ENCODE peak calls at places on chromosomes 13 and 19, in four cellular contexts. One of them, this sample, is unnamed.

GRCh38 chr19:10701955-10702307 is 692 bp downstream of the QTRT1 start:
- DNase-seq in psoas muscle: no peak
- DNase-seq in stimulated activated CD8-positive, alpha-beta memory T cell treated with anti-CD3 and anti-CD28 coated beads, Interleukin-2, amount 100 ng/mL, for 1 hour: no peak
- DNase-seq in NCI-H748 treated with DMSO at 0.1 percent for 48 hours: no peak
- DNase-seq in this sample: no peak

GRCh38 chr19:45676851-45677263 is 8.8 kb downstream of the GIPR start:
- DNase-seq in NCI-H748 treated with DMSO at 0.1 percent for 48 hours: no peak
- DNase-seq in psoas muscle: no peak
- DNase-seq in stimulated activated CD8-positive, alpha-beta memory T cell treated with anti-CD3 and anti-CD28 coated beads, Interleukin-2, amount 100 ng/mL, for 1 hour: no peak
- DNase-seq in this sample: no peak

GRCh38 chr13:102400619-102401125 is 1.2 kb downstream of the FGF14 start:
- DNase-seq in NCI-H748 treated with DMSO at 0.1 percent for 48 hours: peak
- DNase-seq in psoas muscle: peak
- DNase-seq in stimulated activated CD8-positive, alpha-beta memory T cell treated with anti-CD3 and anti-CD28 coated beads, Interleukin-2, amount 100 ng/mL, for 1 hour: no peak
- DNase-seq in this sample: no peak

GRCh38 chr13:40504641-40505040 is 161.8 kb downstream of the FOXO1 start:
- DNase-seq in stimulated activated CD8-positive, alpha-beta memory T cell treated with anti-CD3 and anti-CD28 coated beads, Interleukin-2, amount 100 ng/mL, for 1 hour: no peak
- DNase-seq in NCI-H748 treated with DMSO at 0.1 percent for 48 hours: no peak
- DNase-seq in psoas muscle: no peak
- DNase-seq in this sample: no peak

GRCh38 chr19:46755077-46755852 is 9.0 kb upstream of the STRN4 start:
- DNase-seq in psoas muscle: no peak
- DNase-seq in stimulated activated CD8-positive, alpha-beta memory T cell treated with anti-CD3 and anti-CD28 coated beads, Interleukin-2, amount 100 ng/mL, for 1 hour: no peak
- DNase-seq in NCI-H748 treated with DMSO at 0.1 percent for 48 hours: no peak
- DNase-seq in this sample: no peak

GRCh38 chr19:45468159-45468651 is 409 bp downstream of the FOSB start:
- DNase-seq in NCI-H748 treated with DMSO at 0.1 percent for 48 hours: no peak
- DNase-seq in psoas muscle: peak
- DNase-seq in stimulated activated CD8-positive, alpha-beta memory T cell treated with anti-CD3 and anti-CD28 coated beads, Interleukin-2, amount 100 ng/mL, for 1 hour: no peak
- DNase-seq in this sample: no peak

GRCh38 chr19:29247912-29248311 is 35.0 kb upstream of the UQCRFS1 start:
- DNase-seq in psoas muscle: no peak
- DNase-seq in stimulated activated CD8-positive, alpha-beta memory T cell treated with anti-CD3 and anti-CD28 coated beads, Interleukin-2, amount 100 ng/mL, for 1 hour: no peak
- DNase-seq in NCI-H748 treated with DMSO at 0.1 percent for 48 hours: no peak
- DNase-seq in this sample: no peak

GRCh38 chr13:114208134-114208533 is 26.6 kb upstream of the CDC16 start:
- DNase-seq in NCI-H748 treated with DMSO at 0.1 percent for 48 hours: no peak
- DNase-seq in stimulated activated CD8-positive, alpha-beta memory T cell treated with anti-CD3 and anti-CD28 coated beads, Interleukin-2, amount 100 ng/mL, for 1 hour: no peak
- DNase-seq in psoas muscle: no peak
- DNase-seq in this sample: no peak

GRCh38 chr19:17757125-17757524 is 5.8 kb downstream of the FCHO1 start:
- DNase-seq in NCI-H748 treated with DMSO at 0.1 percent for 48 hours: no peak
- DNase-seq in psoas muscle: no peak
- DNase-seq in stimulated activated CD8-positive, alpha-beta memory T cell treated with anti-CD3 and anti-CD28 coated beads, Interleukin-2, amount 100 ng/mL, for 1 hour: no peak
- DNase-seq in this sample: no peak

GRCh38 chr13:55266644-55267043 is 1874.1 kb upstream of the PRR20A start:
- DNase-seq in psoas muscle: no peak
- DNase-seq in NCI-H748 treated with DMSO at 0.1 percent for 48 hours: no peak
- DNase-seq in stimulated activated CD8-positive, alpha-beta memory T cell treated with anti-CD3 and anti-CD28 coated beads, Interleukin-2, amount 100 ng/mL, for 1 hour: no peak
- DNase-seq in this sample: no peak

GRCh38 chr19:35265126-35265995 is 3.4 kb upstream of the USF2 start:
- DNase-seq in NCI-H748 treated with DMSO at 0.1 percent for 48 hours: no peak
- DNase-seq in stimulated activated CD8-positive, alpha-beta memory T cell treated with anti-CD3 and anti-CD28 coated beads, Interleukin-2, amount 100 ng/mL, for 1 hour: no peak
- DNase-seq in psoas muscle: no peak
- DNase-seq in this sample: peak

GRCh38 chr13:32309812-32310706 is 5.1 kb downstream of the ZAR1L start:
- DNase-seq in NCI-H748 treated with DMSO at 0.1 percent for 48 hours: peak
- DNase-seq in psoas muscle: no peak
- DNase-seq in stimulated activated CD8-positive, alpha-beta memory T cell treated with anti-CD3 and anti-CD28 coated beads, Interleukin-2, amount 100 ng/mL, for 1 hour: no peak
- DNase-seq in this sample: no peak

GRCh38 chr19:58305932-58306323 is 751 bp downstream of the ERVK3-1 start:
- DNase-seq in stimulated activated CD8-positive, alpha-beta memory T cell treated with anti-CD3 and anti-CD28 coated beads, Interleukin-2, amount 100 ng/mL, for 1 hour: no peak
- DNase-seq in psoas muscle: no peak
- DNase-seq in NCI-H748 treated with DMSO at 0.1 percent for 48 hours: no peak
- DNase-seq in this sample: no peak

GRCh38 chr19:42185281-42185680 is 32.2 kb downstream of the DEDD2 start:
- DNase-seq in psoas muscle: no peak
- DNase-seq in NCI-H748 treated with DMSO at 0.1 percent for 48 hours: no peak
- DNase-seq in stimulated activated CD8-positive, alpha-beta memory T cell treated with anti-CD3 and anti-CD28 coated beads, Interleukin-2, amount 100 ng/mL, for 1 hour: no peak
- DNase-seq in this sample: no peak

GRCh38 chr19:10135551-10136334 is 16.0 kb upstream of the EIF3G start:
- DNase-seq in stimulated activated CD8-positive, alpha-beta memory T cell treated with anti-CD3 and anti-CD28 coated beads, Interleukin-2, amount 100 ng/mL, for 1 hour: no peak
- DNase-seq in psoas muscle: no peak
- DNase-seq in NCI-H748 treated with DMSO at 0.1 percent for 48 hours: no peak
- DNase-seq in this sample: no peak

GRCh38 chr13:73520566-73521290 is 461.9 kb downstream of the KLF5 start:
- DNase-seq in psoas muscle: no peak
- DNase-seq in stimulated activated CD8-positive, alpha-beta memory T cell treated with anti-CD3 and anti-CD28 coated beads, Interleukin-2, amount 100 ng/mL, for 1 hour: no peak
- DNase-seq in NCI-H748 treated with DMSO at 0.1 percent for 48 hours: no peak
- DNase-seq in this sample: no peak

GRCh38 chr13:44744880-44745633 is 168.9 kb upstream of the TSC22D1 start:
- DNase-seq in psoas muscle: no peak
- DNase-seq in stimulated activated CD8-positive, alpha-beta memory T cell treated with anti-CD3 and anti-CD28 coated beads, Interleukin-2, amount 100 ng/mL, for 1 hour: no peak
- DNase-seq in NCI-H748 treated with DMSO at 0.1 percent for 48 hours: no peak
- DNase-seq in this sample: no peak

GRCh38 chr13:31638577-31638976 is 100.7 kb upstream of the RXFP2 start:
- DNase-seq in stimulated activated CD8-positive, alpha-beta memory T cell treated with anti-CD3 and anti-CD28 coated beads, Interleukin-2, amount 100 ng/mL, for 1 hour: no peak
- DNase-seq in psoas muscle: no peak
- DNase-seq in NCI-H748 treated with DMSO at 0.1 percent for 48 hours: no peak
- DNase-seq in this sample: no peak

GRCh38 chr19:14107581-14108461 is 9.7 kb downstream of the PRKACA start:
- DNase-seq in NCI-H748 treated with DMSO at 0.1 percent for 48 hours: no peak
- DNase-seq in stimulated activated CD8-positive, alpha-beta memory T cell treated with anti-CD3 and anti-CD28 coated beads, Interleukin-2, amount 100 ng/mL, for 1 hour: no peak
- DNase-seq in psoas muscle: peak
- DNase-seq in this sample: no peak

GRCh38 chr13:40764587-40765403 is 6.2 kb downstream of the MRPS31 start:
- DNase-seq in stimulated activated CD8-positive, alpha-beta memory T cell treated with anti-CD3 and anti-CD28 coated beads, Interleukin-2, amount 100 ng/mL, for 1 hour: no peak
- DNase-seq in NCI-H748 treated with DMSO at 0.1 percent for 48 hours: no peak
- DNase-seq in psoas muscle: no peak
- DNase-seq in this sample: no peak

GRCh38 chr19:27679399-27679798 is 1533.6 kb downstream of the UQCRFS1 start:
- DNase-seq in stimulated activated CD8-positive, alpha-beta memory T cell treated with anti-CD3 and anti-CD28 coated beads, Interleukin-2, amount 100 ng/mL, for 1 hour: no peak
- DNase-seq in psoas muscle: no peak
- DNase-seq in NCI-H748 treated with DMSO at 0.1 percent for 48 hours: no peak
- DNase-seq in this sample: no peak

GRCh38 chr19:35913589-35913988 is 5.5 kb upstream of the TYROBP start:
- DNase-seq in stimulated activated CD8-positive, alpha-beta memory T cell treated with anti-CD3 and anti-CD28 coated beads, Interleukin-2, amount 100 ng/mL, for 1 hour: no peak
- DNase-seq in psoas muscle: no peak
- DNase-seq in NCI-H748 treated with DMSO at 0.1 percent for 48 hours: no peak
- DNase-seq in this sample: no peak

GRCh38 chr19:2047449-2048103 is 3.5 kb downstream of the MKNK2 start:
- DNase-seq in psoas muscle: peak
- DNase-seq in stimulated activated CD8-positive, alpha-beta memory T cell treated with anti-CD3 and anti-CD28 coated beads, Interleukin-2, amount 100 ng/mL, for 1 hour: no peak
- DNase-seq in NCI-H748 treated with DMSO at 0.1 percent for 48 hours: no peak
- DNase-seq in this sample: peak

GRCh38 chr13:113854238-113855011 is 9.5 kb downstream of the GAS6 start:
- DNase-seq in psoas muscle: no peak
- DNase-seq in NCI-H748 treated with DMSO at 0.1 percent for 48 hours: no peak
- DNase-seq in stimulated activated CD8-positive, alpha-beta memory T cell treated with anti-CD3 and anti-CD28 coated beads, Interleukin-2, amount 100 ng/mL, for 1 hour: no peak
- DNase-seq in this sample: peak

GRCh38 chr19:12778020-12778904 is 2.9 kb upstream of the HOOK2 start:
- DNase-seq in psoas muscle: peak
- DNase-seq in NCI-H748 treated with DMSO at 0.1 percent for 48 hours: no peak
- DNase-seq in stimulated activated CD8-positive, alpha-beta memory T cell treated with anti-CD3 and anti-CD28 coated beads, Interleukin-2, amount 100 ng/mL, for 1 hour: no peak
- DNase-seq in this sample: peak

GRCh38 chr13:46629811-46630413 is 76.9 kb downstream of the LRCH1 start:
- DNase-seq in stimulated activated CD8-positive, alpha-beta memory T cell treated with anti-CD3 and anti-CD28 coated beads, Interleukin-2, amount 100 ng/mL, for 1 hour: no peak
- DNase-seq in psoas muscle: no peak
- DNase-seq in NCI-H748 treated with DMSO at 0.1 percent for 48 hours: no peak
- DNase-seq in this sample: no peak

GRCh38 chr13:84917252-84917878 is 881.9 kb downstream of the SLITRK6 start:
- DNase-seq in NCI-H748 treated with DMSO at 0.1 percent for 48 hours: peak
- DNase-seq in stimulated activated CD8-positive, alpha-beta memory T cell treated with anti-CD3 and anti-CD28 coated beads, Interleukin-2, amount 100 ng/mL, for 1 hour: no peak
- DNase-seq in psoas muscle: no peak
- DNase-seq in this sample: no peak

GRCh38 chr13:111469916-111470506 is 149.6 kb downstream of the TEX29 start:
- DNase-seq in psoas muscle: no peak
- DNase-seq in NCI-H748 treated with DMSO at 0.1 percent for 48 hours: no peak
- DNase-seq in stimulated activated CD8-positive, alpha-beta memory T cell treated with anti-CD3 and anti-CD28 coated beads, Interleukin-2, amount 100 ng/mL, for 1 hour: no peak
- DNase-seq in this sample: no peak

GRCh38 chr19:15374796-15375440 is 4.7 kb downstream of the AKAP8 start:
- DNase-seq in stimulated activated CD8-positive, alpha-beta memory T cell treated with anti-CD3 and anti-CD28 coated beads, Interleukin-2, amount 100 ng/mL, for 1 hour: no peak
- DNase-seq in NCI-H748 treated with DMSO at 0.1 percent for 48 hours: no peak
- DNase-seq in psoas muscle: peak
- DNase-seq in this sample: no peak

GRCh38 chr13:49218493-49219051 is 1.6 kb upstream of the MLNR start:
- DNase-seq in stimulated activated CD8-positive, alpha-beta memory T cell treated with anti-CD3 and anti-CD28 coated beads, Interleukin-2, amount 100 ng/mL, for 1 hour: no peak
- DNase-seq in NCI-H748 treated with DMSO at 0.1 percent for 48 hours: no peak
- DNase-seq in psoas muscle: no peak
- DNase-seq in this sample: no peak

GRCh38 chr19:1008268-1009042 is 8.2 kb downstream of the GRIN3B start:
- DNase-seq in psoas muscle: no peak
- DNase-seq in NCI-H748 treated with DMSO at 0.1 percent for 48 hours: no peak
- DNase-seq in stimulated activated CD8-positive, alpha-beta memory T cell treated with anti-CD3 and anti-CD28 coated beads, Interleukin-2, amount 100 ng/mL, for 1 hour: no peak
- DNase-seq in this sample: no peak

GRCh38 chr19:33622809-33623511 is 1.2 kb downstream of the CHST8 start:
- DNase-seq in NCI-H748 treated with DMSO at 0.1 percent for 48 hours: no peak
- DNase-seq in psoas muscle: no peak
- DNase-seq in stimulated activated CD8-positive, alpha-beta memory T cell treated with anti-CD3 and anti-CD28 coated beads, Interleukin-2, amount 100 ng/mL, for 1 hour: no peak
- DNase-seq in this sample: no peak

GRCh38 chr19:1774999-1775772 is 21.9 kb downstream of the ONECUT3 start:
- DNase-seq in NCI-H748 treated with DMSO at 0.1 percent for 48 hours: no peak
- DNase-seq in psoas muscle: no peak
- DNase-seq in stimulated activated CD8-positive, alpha-beta memory T cell treated with anti-CD3 and anti-CD28 coated beads, Interleukin-2, amount 100 ng/mL, for 1 hour: no peak
- DNase-seq in this sample: no peak

GRCh38 chr13:73324842-73325241 is 266.0 kb downstream of the KLF5 start:
- DNase-seq in stimulated activated CD8-positive, alpha-beta memory T cell treated with anti-CD3 and anti-CD28 coated beads, Interleukin-2, amount 100 ng/mL, for 1 hour: no peak
- DNase-seq in psoas muscle: no peak
- DNase-seq in NCI-H748 treated with DMSO at 0.1 percent for 48 hours: no peak
- DNase-seq in this sample: no peak

GRCh38 chr13:98300956-98301641 is 124.0 kb upstream of the RNF113B start:
- DNase-seq in NCI-H748 treated with DMSO at 0.1 percent for 48 hours: no peak
- DNase-seq in psoas muscle: no peak
- DNase-seq in stimulated activated CD8-positive, alpha-beta memory T cell treated with anti-CD3 and anti-CD28 coated beads, Interleukin-2, amount 100 ng/mL, for 1 hour: no peak
- DNase-seq in this sample: no peak

This sample was measured in sciatic nerve.